ENCODE peak calls at places on chromosomes 16 and 17, in six cellular contexts. P is RWPE2, H is iPS DF 6.9, Q is adrenal gland, V is mammary epithelial cell, I is pancreas. Z is an unnamed sample. For H3K27me3, H3K36me3 and H3K9me3, the result is how much of the 10 kb centered on the place peaks cover.

GRCh38 chr16:22252317-22252716 is 44.9 kb upstream of the POLR3E start:
- DNase-seq in V (no peak), H (peak), P (no peak), Q (no peak), I (no peak), Z (no peak)

GRCh38 chr16:29126621-29127020 is 141.8 kb downstream of the LAT start:
- DNase-seq in P (no peak), Q (no peak), V (no peak), I (no peak), H (no peak), Z (no peak)

GRCh38 chr16:11497851-11498289 is 88.8 kb downstream of the LITAF start:
- DNase-seq in Q (peak), P (no peak), H (no peak), I (no peak), V (peak), Z (peak)

GRCh38 chr17:27506348-27507218 is 50.3 kb downstream of the KSR1 start:
- DNase-seq in H (no peak), V (no peak), Q (no peak), P (no peak), I (no peak), Z (no peak)

GRCh38 chr17:35170968-35171771 is 23.0 kb downstream of the SLC35G3 start:
- DNase-seq in H (no peak), Q (peak), P (no peak), I (no peak), V (peak), Z (no peak)

GRCh38 chr16:10543231-10543630 is 37.2 kb downstream of the EMP2 start:
- DNase-seq in H (no peak), I (no peak), P (no peak), Q (no peak), V (no peak), Z (no peak)

GRCh38 chr17:48593126-48593829 is at the start of gene HOXB5:
- DNase-seq in I (no peak), H (no peak), V (no peak), P (no peak), Q (peak), Z (no peak)

GRCh38 chr17:46785696-46786095 is 32.8 kb downstream of the WNT3 start:
- DNase-seq in Q (no peak), I (no peak), H (no peak), V (no peak), P (no peak), Z (no peak)

GRCh38 chr17:71023631-71024030 is 854.3 kb downstream of the KCNJ2 start:
- DNase-seq in V (no peak), H (no peak), I (no peak), P (no peak), Q (no peak), Z (no peak)

GRCh38 chr16:73848993-73849392 is 447.6 kb upstream of the PSMD7 start:
- DNase-seq in V (no peak), Q (no peak), I (no peak), H (no peak), P (no peak), Z (no peak)

GRCh38 chr17:45261577-45262515 is at the start of gene SPATA32:
- DNase-seq in V (no peak), Q (peak), I (peak), H (no peak), P (no peak), Z (no peak)

GRCh38 chr17:37490022-37490587 is 414 bp downstream of the DUSP14 start:
- DNase-seq in P (no peak), V (peak), Q (peak), I (peak), H (no peak), Z (peak)

GRCh38 chr17:32827227-32827626 is 49.7 kb downstream of the MYO1D start:
- DNase-seq in Q (no peak), H (no peak), V (no peak), I (no peak), P (no peak), Z (no peak)

GRCh38 chr16:14125030-14125681 is 54.0 kb downstream of the MRTFB start:
- DNase-seq in I (no peak), V (no peak), H (no peak), Q (no peak), P (no peak), Z (no peak)

GRCh38 chr17:80453126-80453979 is 23.1 kb downstream of the NPTX1 start:
- DNase-seq in Q (no peak), V (no peak), H (no peak), P (no peak), I (no peak), Z (peak)

GRCh38 chr17:58870747-58871146 is 115.1 kb downstream of the PPM1E start:
- DNase-seq in P (no peak), Q (no peak), I (no peak), H (no peak), V (no peak), Z (no peak)

GRCh38 chr16:19382887-19383816 is 34.5 kb upstream of the TMC5 start:
- DNase-seq in V (no peak), H (no peak), Q (no peak), P (no peak), I (peak), Z (peak)

GRCh38 chr16:80684136-80684765 is 120.1 kb downstream of the CDYL2 start:
- DNase-seq in Q (no peak), I (no peak), V (no peak), P (no peak), H (no peak), Z (no peak)

DNA sequence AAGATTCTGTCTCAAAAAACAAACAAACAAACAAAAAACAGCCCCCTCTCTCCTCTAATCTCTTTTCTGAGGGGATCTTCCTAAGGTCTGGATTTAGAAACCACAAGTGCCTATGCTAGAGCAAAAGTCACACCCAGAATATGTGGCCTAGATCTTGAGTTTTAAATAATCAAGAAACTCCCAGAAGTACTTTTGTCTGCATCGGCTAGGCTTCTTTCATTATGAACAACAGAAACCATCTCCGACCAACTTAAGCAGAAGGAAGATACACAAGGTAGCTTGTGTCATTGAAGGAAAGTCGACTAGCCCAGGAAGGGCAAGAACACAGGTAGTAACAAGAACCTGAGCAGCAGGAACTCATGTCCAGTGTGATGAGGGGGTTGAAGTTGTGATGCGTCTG is 73.9 kb upstream of the KIFC3 start:
- DNase-seq in H (no peak), Q (no peak), V (no peak), P (no peak), I (no peak), Z (no peak)
- H3K27me3 ChIP-seq in H (under half), Q (under half), V (under half), P (under half), I (under half), Z (under half)

GRCh38 chr17:17479209-17479608 is 2.4 kb downstream of the MED9 start:
- DNase-seq in I (no peak), Q (no peak), H (no peak), V (no peak), P (no peak), Z (no peak)
- H3K36me3 ChIP-seq in I (under half), Q (under half), H (under half), V (under half), P (under half), Z (under half)

GRCh38 chr17:4345569-4345968 is 20.9 kb downstream of the UBE2G1 start:
- DNase-seq in P (no peak), H (no peak), I (no peak), Q (no peak), V (no peak), Z (no peak)

GRCh38 chr17:4344926-4345325 is 21.5 kb downstream of the UBE2G1 start:
- DNase-seq in P (no peak), H (no peak), I (no peak), Q (no peak), V (no peak), Z (no peak)

GRCh38 chr17:4341616-4341977 is 24.9 kb downstream of the UBE2G1 start:
- DNase-seq in H (no peak), P (no peak), I (no peak), Q (no peak), V (no peak), Z (no peak)

GRCh38 chr17:4342535-4342934 is 23.9 kb downstream of the UBE2G1 start:
- DNase-seq in Q (no peak), I (no peak), P (no peak), V (no peak), H (no peak), Z (no peak)

GRCh38 chr17:4340914-4341615 is 25.4 kb downstream of the UBE2G1 start:
- DNase-seq in H (no peak), Q (no peak), I (no peak), V (no peak), P (no peak), Z (no peak)
- H3K9me3 ChIP-seq in H (under half), Q (under half), I (under half), V (under half), P (under half), Z (under half)

GRCh38 chr16:88357306-88358032 is 25.3 kb upstream of the ZNF469 start:
- DNase-seq in H (no peak), I (peak), Q (no peak), P (peak), V (no peak), Z (no peak)
- H3K27me3 ChIP-seq in H (under half), I (under half), Q (under half), P (under half), V (under half), Z (under half)

DNA sequence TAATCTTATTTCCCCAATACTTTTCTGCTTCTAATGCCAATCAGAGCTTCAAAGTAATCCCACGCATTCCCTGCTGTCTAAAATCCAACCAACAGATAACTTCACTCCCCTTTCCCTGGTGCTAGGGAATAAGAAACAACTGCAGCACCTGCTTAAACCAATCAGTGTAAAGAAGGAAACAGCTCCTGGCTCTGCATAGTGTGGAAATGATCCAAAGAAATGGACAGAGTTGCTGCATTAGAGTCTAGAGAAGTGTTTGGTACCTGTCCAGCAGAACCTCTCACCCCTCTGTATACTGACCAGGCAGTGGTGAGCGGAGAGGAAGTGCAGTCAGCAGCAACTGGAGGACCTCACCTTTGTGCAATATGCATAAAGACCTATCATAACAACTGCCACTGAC is 85.5 kb downstream of the NCOR1 start:
- DNase-seq in I (no peak), P (no peak), Q (no peak), V (no peak), H (no peak), Z (no peak)
- H3K36me3 ChIP-seq in I (under half), P (half or more), Q (under half), V (under half), H (under half), Z (under half)

DNA sequence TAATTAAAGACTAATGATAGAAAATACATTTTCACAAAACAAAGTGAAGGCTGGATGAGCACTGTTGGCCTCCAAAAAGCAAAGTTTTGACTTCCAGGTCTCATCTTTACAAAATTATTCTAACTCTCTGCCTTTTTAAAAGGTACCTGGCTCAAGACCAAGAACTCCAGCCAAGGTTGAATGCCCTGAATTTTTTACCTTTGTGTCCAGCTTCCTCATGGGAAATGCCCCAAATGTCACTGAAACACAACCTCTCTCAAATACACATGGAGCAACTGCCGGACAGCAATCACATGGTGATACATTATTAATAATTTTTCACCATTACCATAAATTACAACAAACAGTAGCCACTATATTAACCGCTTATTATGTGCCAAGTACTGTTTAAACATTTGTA is 32.2 kb downstream of the ADAMTS18 start:
- DNase-seq in P (no peak), Q (no peak), H (no peak), I (no peak), V (no peak), Z (no peak)
- H3K9me3 ChIP-seq in P (under half), Q (under half), H (under half), I (under half), V (under half), Z (under half)

DNA sequence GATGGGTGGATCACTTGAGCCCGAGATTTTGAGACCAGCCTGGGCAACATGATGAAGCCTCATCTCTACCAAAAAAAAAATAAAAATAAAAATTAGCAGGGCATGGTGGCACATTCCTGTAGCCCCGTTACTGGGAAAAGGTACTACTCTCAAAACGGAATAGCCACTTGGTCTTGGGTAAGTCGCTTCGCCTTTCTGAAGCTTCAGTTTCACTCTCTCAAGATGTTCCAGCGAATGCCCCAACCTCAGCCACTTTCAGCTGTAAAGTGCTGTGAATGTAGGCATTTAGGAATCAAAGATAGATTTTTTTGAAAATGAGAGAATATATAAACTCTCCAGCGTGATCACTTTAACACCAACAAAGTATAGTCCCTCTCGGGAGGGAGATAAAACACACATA is 154.1 kb upstream of the HS3ST3A1 start:
- DNase-seq in Q (no peak), V (no peak), I (no peak), H (no peak), P (no peak), Z (no peak)
- H3K27me3 ChIP-seq in Q (under half), V (under half), I (under half), H (under half), P (under half), Z (under half)

GRCh38 chr16:70774261-70774660 is 26.7 kb downstream of the VAC14 start:
- DNase-seq in P (no peak), V (no peak), I (no peak), H (no peak), Q (no peak), Z (no peak)
- H3K36me3 ChIP-seq in P (under half), V (under half), I (under half), H (under half), Q (under half), Z (under half)

GRCh38 chr17:22506231-22506630 is 813.9 kb downstream of the KCNJ18 start:
- DNase-seq in P (no peak), Q (no peak), H (no peak), I (no peak), V (no peak), Z (no peak)

GRCh38 chr17:22506861-22507260 is 814.5 kb downstream of the KCNJ18 start:
- DNase-seq in V (no peak), Q (no peak), I (no peak), P (no peak), H (no peak), Z (no peak)

GRCh38 chr17:22503322-22503899 is 811.1 kb downstream of the KCNJ18 start:
- DNase-seq in Q (no peak), V (no peak), H (no peak), P (no peak), I (no peak), Z (no peak)

GRCh38 chr17:22507823-22508222 is 815.5 kb downstream of the KCNJ18 start:
- DNase-seq in Q (no peak), V (no peak), I (no peak), H (no peak), P (no peak), Z (no peak)

DNA sequence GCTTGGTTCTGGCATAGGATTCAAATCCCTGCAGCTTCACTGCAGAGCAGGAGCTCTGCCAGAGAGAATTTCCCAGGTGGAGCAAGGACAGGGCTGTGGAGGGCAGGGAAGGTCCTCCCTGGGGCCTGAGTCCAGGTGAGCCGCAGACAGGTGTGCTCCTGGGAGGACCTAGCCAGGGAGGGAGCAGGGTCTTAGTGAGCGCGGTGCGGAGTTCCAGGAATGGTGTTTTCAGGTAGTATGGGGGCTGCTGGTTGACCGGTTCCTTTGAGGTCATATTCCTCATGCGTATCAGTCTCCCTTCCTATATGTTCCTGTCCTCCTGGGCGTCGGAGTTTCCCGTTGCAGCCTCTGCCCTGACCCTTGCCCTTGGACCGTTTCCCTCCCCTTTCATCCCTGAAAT is 813.3 kb downstream of the KCNJ18 start:
- DNase-seq in V (no peak), I (no peak), H (no peak), P (no peak), Q (no peak), Z (no peak)
- H3K9me3 ChIP-seq in V (under half), I (under half), H (under half), P (under half), Q (under half), Z (under half)

Z was measured in MG63.